ENCODE peak calls at places on chromosomes 13 and 19, in eight cellular contexts. C is skeletal muscle cell, G is cardiac muscle cell, U is uterus, V is lower leg skin, W is astrocyte of the spinal cord, R is GM23248, F is tibial nerve. B is an unnamed sample.
A peak's percentile ranks its signal among the peaks of the same experiment; 100 is the strongest.

GRCh38 chr13:84137292-84137691 is 255.0 kb upstream of the SLITRK1 start:
- DNase-seq in C (no peak), G (no peak), U (no peak), V (no peak), W (peak; percentile 46), R (no peak), F (no peak), B (no peak)

GRCh38 chr13:98997738-98998641 is 20.1 kb upstream of the DOCK9 start:
- DNase-seq in C (peak; percentile 56), G (no peak), U (no peak), V (no peak), W (peak; percentile 38), R (peak; percentile 72), F (no peak), B (peak; percentile 86)

GRCh38 chr19:18379803-18380747 is 5.9 kb upstream of the GDF15 start:
- DNase-seq in C (peak; percentile 71), G (no peak), U (peak; percentile 99), V (peak; percentile 98), W (peak; percentile 82), R (peak; percentile 98), F (peak; percentile 96), B (peak; percentile 98)

GRCh38 chr13:31638577-31638976 is 100.7 kb upstream of the RXFP2 start:
- DNase-seq in C (peak; percentile 72), G (no peak), U (no peak), V (no peak), W (peak; percentile 85), R (peak; percentile 94), F (no peak), B (peak; percentile 93)

GRCh38 chr19:54325194-54325621 is 12.2 kb upstream of the LILRA5 start:
- DNase-seq in C (no peak), G (peak; percentile 50), U (no peak), V (peak; percentile 54), W (peak; percentile 5), R (peak; percentile 40), F (peak; percentile 59), B (peak; percentile 35)

GRCh38 chr13:93672996-93673395 is 446.4 kb downstream of the GPC6 start:
- DNase-seq in C (no peak), G (no peak), U (no peak), V (no peak), W (no peak), R (no peak), F (no peak), B (no peak)

GRCh38 chr13:47134939-47135489 is 238.2 kb upstream of the HTR2A start:
- DNase-seq in C (no peak), G (no peak), U (no peak), V (no peak), W (no peak), R (no peak), F (no peak), B (no peak)

GRCh38 chr13:27005976-27006518 is 165.6 kb downstream of the USP12 start:
- DNase-seq in C (no peak), G (no peak), U (no peak), V (peak; percentile 56), W (no peak), R (no peak), F (no peak), B (no peak)

GRCh38 chr13:75760182-75760981 is 124.3 kb downstream of the LMO7 start:
- DNase-seq in C (no peak), G (peak; percentile 40), U (no peak), V (no peak), W (no peak), R (peak; percentile 32), F (no peak), B (no peak)

GRCh38 chr19:19444694-19445155 is 39.2 kb downstream of the GATAD2A start:
- DNase-seq in C (no peak), G (no peak), U (no peak), V (no peak), W (no peak), R (peak; percentile 60), F (no peak), B (peak; percentile 59)

GRCh38 chr19:30367001-30367400 is 5.2 kb upstream of the ZNF536 start:
- DNase-seq in C (no peak), G (no peak), U (no peak), V (peak; percentile 57), W (no peak), R (no peak), F (no peak), B (no peak)

GRCh38 chr19:45115809-45116615 is 23.0 kb downstream of the PPP1R37 start:
- DNase-seq in C (peak; percentile 54), G (no peak), U (no peak), V (no peak), W (no peak), R (no peak), F (no peak), B (no peak)

GRCh38 chr19:2170219-2170618 is 6.5 kb downstream of the DOT1L start:
- DNase-seq in C (no peak), G (no peak), U (no peak), V (no peak), W (no peak), R (no peak), F (no peak), B (no peak)

GRCh38 chr19:16378291-16378889 is 53.8 kb downstream of the KLF2 start:
- DNase-seq in C (no peak), G (no peak), U (no peak), V (no peak), W (no peak), R (no peak), F (no peak), B (no peak)

GRCh38 chr19:3608750-3609322 is 2.2 kb upstream of the TBXA2R start:
- DNase-seq in C (no peak), G (no peak), U (no peak), V (no peak), W (peak; percentile 63), R (no peak), F (no peak), B (no peak)

GRCh38 chr19:55259540-55260210 is 858 bp upstream of the PPP6R1 start:
- DNase-seq in C (no peak), G (no peak), U (no peak), V (no peak), W (no peak), R (no peak), F (no peak), B (no peak)

GRCh38 chr19:18280247-18281081 is 958 bp downstream of the JUND start:
- DNase-seq in C (no peak), G (peak; percentile 79), U (peak; percentile 76), V (peak; percentile 96), W (peak; percentile 72), R (peak; percentile 85), F (peak; percentile 63), B (peak; percentile 74)

GRCh38 chr13:111360452-111360851 is 40.0 kb downstream of the TEX29 start:
- DNase-seq in C (no peak), G (no peak), U (no peak), V (no peak), W (no peak), R (no peak), F (no peak), B (no peak)

GRCh38 chr13:39779337-39780270 is 124.1 kb downstream of the COG6 start:
- DNase-seq in C (no peak), G (no peak), U (no peak), V (no peak), W (peak; percentile 40), R (peak; percentile 27), F (peak; percentile 21), B (peak; percentile 42)

GRCh38 chr19:8334458-8335342 is 8.4 kb downstream of the KANK3 start:
- DNase-seq in C (peak; percentile 34), G (peak; percentile 72), U (no peak), V (no peak), W (peak; percentile 51), R (peak; percentile 83), F (no peak), B (peak; percentile 83)
- H3K4me3 ChIP-seq in C (no peak overlapping the region), G (peak overlapping the region; percentile 31), U (no peak overlapping the region), V (no peak overlapping the region), W (no peak overlapping the region), R (peak overlapping the region; percentile 55), F (no peak overlapping the region), B (no peak overlapping the region)

GRCh38 chr13:48320906-48321510 is 17.5 kb downstream of the RB1 start:
- DNase-seq in C (no peak), G (no peak), U (no peak), V (peak; percentile 74), W (no peak), R (no peak), F (no peak), B (no peak)
- H3K4me3 ChIP-seq in C (no peak overlapping the region), G (no peak overlapping the region), U (no peak overlapping the region), V (no peak overlapping the region), W (peak overlapping the region; percentile 12), R (no peak overlapping the region), F (peak overlapping the region; percentile 20), B (no peak overlapping the region)

DNA sequence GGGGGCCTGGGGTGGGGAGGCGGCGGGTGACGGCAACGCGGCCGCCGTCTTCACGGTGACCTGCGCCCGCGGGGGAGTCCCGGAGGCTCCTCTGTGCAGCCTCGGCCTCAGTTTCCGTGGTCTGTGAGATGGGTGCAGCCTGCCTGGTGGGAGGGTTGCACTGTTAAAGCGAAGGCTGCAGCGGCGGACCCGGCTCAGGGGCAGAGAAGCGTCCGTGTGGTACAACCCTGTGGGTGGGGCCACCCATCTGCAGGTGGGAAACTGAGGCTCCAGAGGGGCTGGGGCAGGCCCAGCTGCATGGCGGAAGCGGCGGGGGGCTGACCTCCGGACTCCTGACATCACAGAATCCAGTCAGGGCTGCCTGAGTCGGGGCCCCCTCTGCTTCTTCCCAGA is 473 bp downstream of the FGF22 start:
- DNase-seq in C (no peak), G (no peak), U (no peak), V (no peak), W (no peak), R (no peak), F (no peak), B (no peak)
- H3K4me3 ChIP-seq in C (peak overlapping the region; percentile 33), G (peak overlapping the region; percentile 33), U (no peak overlapping the region), V (no peak overlapping the region), W (no peak overlapping the region), R (peak overlapping the region; percentile 61), F (peak overlapping the region; percentile 49), B (no peak overlapping the region)

DNA sequence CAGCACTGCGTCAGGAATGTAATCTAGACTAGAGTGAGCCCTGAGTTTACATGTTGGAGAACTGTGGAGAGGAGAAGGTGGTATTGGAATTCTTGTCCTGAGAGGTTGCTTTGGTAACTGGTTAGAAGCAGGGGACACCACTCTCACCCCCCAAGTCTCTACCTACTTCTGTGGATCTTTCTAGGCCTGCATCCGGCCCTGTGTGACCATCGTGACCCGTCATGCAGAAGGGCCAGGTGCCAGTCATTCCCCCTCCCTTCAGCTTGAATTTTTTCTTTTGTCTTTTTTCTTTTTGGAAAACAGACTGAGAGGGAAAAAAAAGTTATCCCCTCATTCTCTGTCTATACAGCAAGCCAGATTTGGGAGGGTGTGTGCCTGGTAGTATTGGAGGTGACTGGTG is 31.8 kb downstream of the NFIX start:
- DNase-seq in C (no peak), G (no peak), U (no peak), V (no peak), W (no peak), R (peak; percentile 43), F (no peak), B (no peak)
- H3K4me3 ChIP-seq in C (no peak overlapping the region), G (no peak overlapping the region), U (peak overlapping the region; percentile 33), V (no peak overlapping the region), W (peak overlapping the region; percentile 51), R (peak overlapping the region; percentile 85), F (no peak overlapping the region), B (peak overlapping the region; percentile 67)

DNA sequence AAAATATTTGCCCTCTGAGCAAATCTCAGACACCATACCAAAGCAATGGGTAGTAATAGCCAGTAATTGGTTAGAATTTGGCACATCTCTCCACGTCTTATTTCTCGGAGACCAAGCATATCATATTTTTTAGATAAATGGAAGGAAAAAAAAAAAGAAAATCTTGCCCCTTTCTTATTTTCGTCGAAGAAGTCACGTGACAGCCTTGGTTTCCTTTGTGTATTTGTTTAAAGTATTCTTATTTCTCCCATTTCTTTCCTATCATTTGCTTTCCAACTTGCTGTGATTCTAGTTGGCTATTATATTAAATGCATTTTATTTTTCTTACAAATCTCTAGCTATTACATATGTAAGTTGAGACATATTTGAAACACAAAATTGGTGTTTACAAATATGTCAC is 2155.9 kb downstream of the PCDH9 start:
- DNase-seq in C (no peak), G (no peak), U (no peak), V (no peak), W (no peak), R (no peak), F (no peak), B (no peak)
- H3K4me3 ChIP-seq in C (no peak overlapping the region), G (no peak overlapping the region), U (no peak overlapping the region), V (no peak overlapping the region), W (no peak overlapping the region), R (no peak overlapping the region), F (no peak overlapping the region), B (no peak overlapping the region)